ENCODE peak calls at places on chromosomes 2 and 18, in five cellular contexts. L is MM.1S, O is mammary epithelial cell, B is astrocyte, M is endodermal cell. U is an unnamed sample. For H3K9me3, the result is how much of the 10 kb centered on the place peaks cover.

GRCh38 chr2:116754371-116755101 is 1060.0 kb upstream of the DDX18 start:
- DNase-seq in B (no peak), O (no peak), L (no peak), M (peak), U (no peak)

GRCh38 chr2:74181739-74182138 is 3.1 kb upstream of the MOB1A start:
- DNase-seq in L (peak), M (no peak), B (no peak), O (no peak), U (peak)

GRCh38 chr2:194486316-194486715 is 1170.7 kb upstream of the SLC39A10 start:
- DNase-seq in O (no peak), B (no peak), M (no peak), L (no peak), U (no peak)

GRCh38 chr18:5058768-5059539 is 138.1 kb downstream of the AKAIN1 start:
- DNase-seq in M (no peak), B (no peak), O (no peak), L (no peak), U (no peak)

GRCh38 chr2:12543452-12544220 is 173.1 kb upstream of the TRIB2 start:
- DNase-seq in B (no peak), L (no peak), M (no peak), O (no peak), U (no peak)

GRCh38 chr2:237244976-237245646 is 159.4 kb downstream of the COPS8 start:
- DNase-seq in B (peak), L (no peak), M (no peak), O (no peak), U (no peak)

GRCh38 chr18:26059357-26059756 is 31.1 kb downstream of the SS18 start:
- DNase-seq in O (no peak), L (no peak), B (no peak), M (no peak), U (no peak)

GRCh38 chr18:75154997-75155396 is 53.9 kb downstream of the PTGR3 start:
- DNase-seq in O (no peak), M (peak), B (no peak), L (no peak), U (no peak)

GRCh38 chr2:100957971-100958653 is 44.0 kb upstream of the RPL31 start:
- DNase-seq in B (peak), O (peak), M (no peak), L (no peak), U (no peak)

GRCh38 chr18:67893896-67894295 is 377.4 kb upstream of the DSEL start:
- DNase-seq in L (no peak), M (no peak), B (no peak), O (no peak), U (no peak)

GRCh38 chr2:223815186-223815883 is 22.0 kb downstream of the AP1S3 start:
- DNase-seq in B (peak), M (no peak), L (no peak), O (peak), U (no peak)

GRCh38 chr18:61580061-61580460 is 246.8 kb downstream of the CDH20 start:
- DNase-seq in O (no peak), B (no peak), L (no peak), M (no peak), U (no peak)

GRCh38 chr2:11775384-11775783 is 29.0 kb downstream of the LPIN1 start:
- DNase-seq in L (peak), M (no peak), O (no peak), B (peak), U (no peak)

GRCh38 chr18:40041951-40042350 is 1913.1 kb upstream of the PIK3C3 start:
- DNase-seq in M (peak), B (no peak), L (no peak), O (no peak), U (no peak)

GRCh38 chr18:39166776-39167175 is 1601.2 kb upstream of the CELF4 start:
- DNase-seq in L (no peak), O (no peak), M (no peak), B (no peak), U (no peak)

GRCh38 chr18:22703883-22704626 is 229.1 kb upstream of the RBBP8 start:
- DNase-seq in O (peak), L (peak), M (no peak), B (peak), U (peak)

GRCh38 chr18:78908462-78908861 is 71.2 kb upstream of the SALL3 start:
- DNase-seq in O (no peak), M (peak), B (no peak), L (no peak), U (no peak)

GRCh38 chr18:48020337-48021250 is 90.1 kb upstream of the SMAD2 start:
- DNase-seq in O (no peak), L (no peak), M (peak), B (no peak), U (peak)

GRCh38 chr2:43553341-43553855 is 42.4 kb downstream of the THADA start:
- DNase-seq in B (no peak), M (no peak), L (no peak), O (no peak), U (no peak)

GRCh38 chr2:238097201-238097987 is 2.7 kb upstream of the ESPNL start:
- DNase-seq in B (no peak), M (peak), L (no peak), O (no peak), U (no peak)

GRCh38 chr2:226655871-226656270 is 143.7 kb downstream of the IRS1 start:
- DNase-seq in M (no peak), O (no peak), L (no peak), B (peak), U (no peak)

GRCh38 chr2:27212626-27213471 is 781 bp upstream of the SLC5A6 start:
- DNase-seq in O (peak), B (peak), L (peak), M (no peak), U (peak)

GRCh38 chr2:237298323-237299118 is 115.4 kb downstream of the COL6A3 start:
- DNase-seq in B (peak), O (peak), M (no peak), L (no peak), U (no peak)

GRCh38 chr2:8563814-8564474 is 117.9 kb upstream of the ID2 start:
- DNase-seq in M (peak), B (no peak), O (no peak), L (no peak), U (no peak)

DNA sequence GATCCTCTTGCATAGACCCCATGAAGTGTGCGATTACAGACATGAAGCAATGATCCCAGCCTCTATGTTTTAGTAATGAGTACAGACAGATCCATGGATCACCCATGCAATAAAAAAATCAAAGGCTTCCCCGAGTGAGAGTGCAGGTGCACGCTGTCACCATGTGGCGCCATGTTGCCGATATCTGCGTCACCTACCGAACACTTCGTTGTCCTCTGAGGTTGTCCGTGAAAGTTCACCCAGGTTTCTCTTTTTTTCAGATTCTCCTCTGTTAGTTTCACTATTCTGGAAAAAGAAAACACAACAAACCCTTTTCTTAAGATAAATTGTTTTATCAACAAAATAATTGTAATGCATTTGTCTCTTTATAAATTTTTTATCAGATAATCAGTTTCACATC is 66.5 kb downstream of the MBP start:
- DNase-seq in O (no peak), L (no peak), B (no peak), M (no peak), U (no peak)
- H3K9ac ChIP-seq in O (no peak), L (no peak), B (peak), M (no peak), U (no peak)

GRCh38 chr2:47309952-47310800 is 92.8 kb upstream of the MSH2 start:
- DNase-seq in O (no peak), L (peak), B (peak), M (peak), U (peak)
- H3K27ac ChIP-seq in O (no peak), L (peak), B (no peak), M (peak), U (no peak)

DNA sequence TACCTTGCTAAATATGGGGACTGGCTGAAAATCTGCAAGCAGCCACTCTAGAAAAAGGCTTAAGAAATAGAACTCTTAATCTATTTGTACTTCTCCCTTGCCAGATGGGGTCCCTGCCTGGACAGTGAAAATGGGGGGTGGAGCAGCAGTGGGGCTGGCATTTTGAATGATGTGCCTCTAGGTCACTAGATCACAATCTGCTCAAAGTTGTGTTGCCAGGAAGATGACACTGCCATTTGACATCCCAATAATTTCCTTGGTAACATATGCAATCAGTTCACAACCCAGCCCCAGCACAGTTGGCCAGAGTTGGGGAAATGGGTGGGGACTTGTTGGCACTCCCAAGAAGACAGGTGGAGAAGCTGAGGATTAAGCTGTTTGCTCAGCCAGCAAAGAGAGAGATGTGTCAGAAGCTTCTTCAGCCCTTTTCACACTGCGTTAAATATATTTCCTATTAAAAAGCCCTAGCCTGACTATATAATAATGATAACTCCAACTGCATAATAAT is 558.3 kb upstream of the KLHL29 start:
- DNase-seq in O (no peak), M (no peak), B (no peak), L (no peak), U (no peak)
- H3K9me3 ChIP-seq in O (under half), M (under half), B (under half), L (under half), U (under half)

GRCh38 chr2:206260427-206261012 is 13.9 kb upstream of the ZDBF2 start:
- DNase-seq in L (peak), B (no peak), O (peak), M (no peak), U (peak)

GRCh38 chr2:206257345-206257744 is 17.1 kb upstream of the ZDBF2 start:
- DNase-seq in O (no peak), L (no peak), M (peak), B (no peak), U (no peak)

GRCh38 chr2:206257861-206258260 is 16.6 kb upstream of the ZDBF2 start:
- DNase-seq in B (no peak), M (no peak), L (no peak), O (no peak), U (no peak)

GRCh38 chr2:206256711-206257110 is 17.8 kb upstream of the ZDBF2 start:
- DNase-seq in M (peak), B (no peak), O (no peak), L (no peak), U (no peak)

GRCh38 chr2:206259615-206260426 is 14.6 kb upstream of the ZDBF2 start:
- DNase-seq in M (no peak), B (no peak), L (peak), O (no peak), U (no peak)
- H3K9ac ChIP-seq in M (no peak), B (no peak), L (peak), O (no peak), U (no peak)